ENCODE peak calls at places on chromosomes 3 and 15, in seven cellular contexts. One of them, this sample, is unnamed. For H3K9me3, the result is how much of the 10 kb centered on the place peaks cover.

GRCh38 chr3:123297627-123297899 is 95.8 kb downstream of the SEC22A start:
- DNase-seq in sigmoid colon: peak
- DNase-seq in A549: no peak
- DNase-seq in transverse colon: no peak
- DNase-seq in esophagus muscularis mucosa: no peak
- DNase-seq in K562: no peak
- DNase-seq in stomach: no peak
- DNase-seq in this sample: no peak

GRCh38 chr15:98713585-98714001 is 65.3 kb downstream of the IGF1R start:
- DNase-seq in sigmoid colon: no peak
- DNase-seq in A549: no peak
- DNase-seq in transverse colon: peak
- DNase-seq in esophagus muscularis mucosa: no peak
- DNase-seq in K562: no peak
- DNase-seq in stomach: peak
- DNase-seq in this sample: no peak

GRCh38 chr3:45113625-45114050 is 32.5 kb downstream of the CDCP1 start:
- DNase-seq in sigmoid colon: no peak
- DNase-seq in A549: no peak
- DNase-seq in transverse colon: no peak
- DNase-seq in esophagus muscularis mucosa: no peak
- DNase-seq in K562: no peak
- DNase-seq in stomach: peak
- DNase-seq in this sample: no peak

GRCh38 chr3:190401943-190402342 is 14.0 kb downstream of the CLDN16 start:
- DNase-seq in sigmoid colon: no peak
- DNase-seq in A549: no peak
- DNase-seq in transverse colon: no peak
- DNase-seq in esophagus muscularis mucosa: no peak
- DNase-seq in K562: no peak
- DNase-seq in stomach: no peak
- DNase-seq in this sample: no peak

GRCh38 chr15:29103825-29104565 is 165.6 kb downstream of the NSMCE3 start:
- DNase-seq in sigmoid colon: peak
- DNase-seq in A549: peak
- DNase-seq in transverse colon: peak
- DNase-seq in esophagus muscularis mucosa: no peak
- DNase-seq in K562: no peak
- DNase-seq in stomach: peak
- DNase-seq in this sample: no peak

GRCh38 chr15:34795267-34796081 is at the start of gene ACTC1:
- DNase-seq in sigmoid colon: peak
- DNase-seq in A549: peak
- DNase-seq in transverse colon: no peak
- DNase-seq in esophagus muscularis mucosa: no peak
- DNase-seq in K562: peak
- DNase-seq in stomach: peak
- DNase-seq in this sample: no peak

GRCh38 chr3:112093180-112093522 is 7.0 kb downstream of the C3orf52 start:
- DNase-seq in sigmoid colon: no peak
- DNase-seq in A549: no peak
- DNase-seq in transverse colon: no peak
- DNase-seq in esophagus muscularis mucosa: no peak
- DNase-seq in K562: no peak
- DNase-seq in stomach: no peak
- DNase-seq in this sample: no peak

GRCh38 chr3:4808637-4809036 is 170.6 kb upstream of the BHLHE40 start:
- DNase-seq in sigmoid colon: no peak
- DNase-seq in A549: no peak
- DNase-seq in transverse colon: no peak
- DNase-seq in esophagus muscularis mucosa: no peak
- DNase-seq in K562: no peak
- DNase-seq in stomach: no peak
- DNase-seq in this sample: no peak

GRCh38 chr15:55869660-55870059 is 123.8 kb downstream of the NEDD4 start:
- DNase-seq in sigmoid colon: no peak
- DNase-seq in A549: no peak
- DNase-seq in transverse colon: no peak
- DNase-seq in esophagus muscularis mucosa: no peak
- DNase-seq in K562: no peak
- DNase-seq in stomach: no peak
- DNase-seq in this sample: no peak

GRCh38 chr3:89617706-89618105 is 510.3 kb downstream of the EPHA3 start:
- DNase-seq in sigmoid colon: no peak
- DNase-seq in A549: no peak
- DNase-seq in transverse colon: no peak
- DNase-seq in esophagus muscularis mucosa: no peak
- DNase-seq in K562: no peak
- DNase-seq in stomach: no peak
- DNase-seq in this sample: no peak
- H3K9me3 ChIP-seq in sigmoid colon: under half
- H3K9me3 ChIP-seq in A549: under half
- H3K9me3 ChIP-seq in transverse colon: under half
- H3K9me3 ChIP-seq in esophagus muscularis mucosa: under half
- H3K9me3 ChIP-seq in K562: under half
- H3K9me3 ChIP-seq in stomach: under half
- H3K9me3 ChIP-seq in this sample: under half

DNA sequence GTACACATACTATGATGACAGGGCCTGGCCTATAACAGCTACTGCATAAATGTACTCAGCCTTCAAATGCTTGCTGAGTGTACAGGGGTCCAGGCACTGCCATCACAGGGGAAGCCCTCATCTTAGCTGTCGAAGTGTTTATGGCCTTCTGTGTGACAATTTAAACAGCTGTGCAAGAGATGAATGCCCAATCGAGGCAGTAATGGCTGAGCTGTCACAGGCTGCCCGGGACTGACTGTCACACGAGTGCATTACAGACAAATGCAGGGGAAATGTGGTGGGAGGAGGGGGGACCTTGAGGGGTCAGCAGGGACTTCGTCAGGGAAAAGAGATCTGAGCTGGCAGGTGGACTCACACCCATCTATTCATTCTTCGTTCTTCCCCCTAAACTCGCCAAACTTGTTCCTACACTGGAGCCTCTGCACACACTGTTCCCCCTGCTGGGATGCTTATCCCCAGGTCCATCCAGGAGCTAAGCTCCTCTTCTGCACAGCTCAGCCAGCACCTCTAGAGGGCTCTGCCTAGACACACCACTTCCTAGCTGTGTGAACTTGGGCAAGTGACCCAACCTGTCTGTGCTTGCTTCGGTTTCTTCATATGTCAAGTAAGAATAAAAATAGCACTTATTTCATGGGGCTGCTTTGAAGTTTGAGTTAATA is 156.2 kb upstream of the IQSEC1 start:
- DNase-seq in sigmoid colon: no peak
- DNase-seq in A549: peak
- DNase-seq in transverse colon: no peak
- DNase-seq in esophagus muscularis mucosa: no peak
- DNase-seq in K562: peak
- DNase-seq in stomach: no peak
- DNase-seq in this sample: no peak
- TF ChIP-seq EP300 in sigmoid colon: no peak
- TF ChIP-seq EP300 in A549: no peak
- TF ChIP-seq EP300 in transverse colon: no peak
- TF ChIP-seq EP300 in esophagus muscularis mucosa: no peak
- TF ChIP-seq EP300 in K562: no peak
- TF ChIP-seq EP300 in stomach: no peak
- TF ChIP-seq EP300 in this sample: no peak

GRCh38 chr3:294581-294980 is 98.0 kb downstream of the CHL1 start:
- DNase-seq in sigmoid colon: no peak
- DNase-seq in A549: no peak
- DNase-seq in transverse colon: no peak
- DNase-seq in esophagus muscularis mucosa: no peak
- DNase-seq in K562: no peak
- DNase-seq in stomach: no peak
- DNase-seq in this sample: no peak
- H3K9me3 ChIP-seq in sigmoid colon: under half
- H3K9me3 ChIP-seq in A549: under half
- H3K9me3 ChIP-seq in transverse colon: under half
- H3K9me3 ChIP-seq in esophagus muscularis mucosa: under half
- H3K9me3 ChIP-seq in K562: under half
- H3K9me3 ChIP-seq in stomach: under half
- H3K9me3 ChIP-seq in this sample: under half

DNA sequence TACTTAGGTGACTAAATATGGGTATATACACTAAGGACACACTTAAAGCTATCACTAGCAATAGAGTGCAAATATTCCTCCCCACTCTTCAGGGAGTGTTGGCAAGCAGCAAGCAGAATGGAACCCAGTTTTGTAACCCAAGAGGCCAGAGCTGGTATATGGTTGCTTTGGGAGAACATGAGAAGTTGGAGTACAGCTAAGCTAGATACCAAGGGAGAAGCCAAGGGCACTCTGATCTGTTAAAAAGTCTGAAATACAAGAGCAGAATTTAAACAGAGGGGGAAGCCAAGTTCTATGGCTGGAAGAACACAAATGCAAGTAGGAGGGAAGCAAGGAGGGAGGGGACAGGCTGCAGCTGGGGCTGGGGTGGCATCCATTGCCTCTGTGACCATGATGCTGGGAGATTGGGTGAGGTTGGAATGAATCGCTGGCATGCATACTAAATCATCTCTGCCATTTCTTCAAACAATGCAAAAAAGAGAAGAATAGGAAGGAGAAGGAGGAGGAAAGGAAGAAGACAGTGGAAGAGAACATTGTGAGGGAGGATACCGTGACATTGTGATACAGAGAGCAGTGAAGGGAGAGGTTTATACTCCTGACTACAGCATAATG is 8.8 kb upstream of the ANXA2 start:
- DNase-seq in sigmoid colon: no peak
- DNase-seq in A549: no peak
- DNase-seq in transverse colon: no peak
- DNase-seq in esophagus muscularis mucosa: no peak
- DNase-seq in K562: no peak
- DNase-seq in stomach: no peak
- DNase-seq in this sample: no peak
- TF ChIP-seq EP300 in sigmoid colon: no peak
- TF ChIP-seq EP300 in A549: no peak
- TF ChIP-seq EP300 in transverse colon: no peak
- TF ChIP-seq EP300 in esophagus muscularis mucosa: no peak
- TF ChIP-seq EP300 in K562: no peak
- TF ChIP-seq EP300 in stomach: no peak
- TF ChIP-seq EP300 in this sample: no peak

GRCh38 chr15:22237891-22238275 is 157.6 kb downstream of the OR4M2 start:
- DNase-seq in sigmoid colon: no peak
- DNase-seq in A549: no peak
- DNase-seq in transverse colon: no peak
- DNase-seq in esophagus muscularis mucosa: no peak
- DNase-seq in K562: no peak
- DNase-seq in stomach: no peak
- DNase-seq in this sample: no peak
- H3K9me3 ChIP-seq in sigmoid colon: under half
- H3K9me3 ChIP-seq in A549: under half
- H3K9me3 ChIP-seq in transverse colon: under half
- H3K9me3 ChIP-seq in esophagus muscularis mucosa: under half
- H3K9me3 ChIP-seq in K562: under half
- H3K9me3 ChIP-seq in stomach: under half
- H3K9me3 ChIP-seq in this sample: under half

GRCh38 chr3:66466606-66467270 is 34.1 kb downstream of the LRIG1 start:
- DNase-seq in sigmoid colon: no peak
- DNase-seq in A549: no peak
- DNase-seq in transverse colon: no peak
- DNase-seq in esophagus muscularis mucosa: no peak
- DNase-seq in K562: no peak
- DNase-seq in stomach: no peak
- DNase-seq in this sample: no peak
- TF ChIP-seq EP300 in sigmoid colon: no peak
- TF ChIP-seq EP300 in A549: no peak
- TF ChIP-seq EP300 in transverse colon: no peak
- TF ChIP-seq EP300 in esophagus muscularis mucosa: no peak
- TF ChIP-seq EP300 in K562: no peak
- TF ChIP-seq EP300 in stomach: no peak
- TF ChIP-seq EP300 in this sample: no peak

DNA sequence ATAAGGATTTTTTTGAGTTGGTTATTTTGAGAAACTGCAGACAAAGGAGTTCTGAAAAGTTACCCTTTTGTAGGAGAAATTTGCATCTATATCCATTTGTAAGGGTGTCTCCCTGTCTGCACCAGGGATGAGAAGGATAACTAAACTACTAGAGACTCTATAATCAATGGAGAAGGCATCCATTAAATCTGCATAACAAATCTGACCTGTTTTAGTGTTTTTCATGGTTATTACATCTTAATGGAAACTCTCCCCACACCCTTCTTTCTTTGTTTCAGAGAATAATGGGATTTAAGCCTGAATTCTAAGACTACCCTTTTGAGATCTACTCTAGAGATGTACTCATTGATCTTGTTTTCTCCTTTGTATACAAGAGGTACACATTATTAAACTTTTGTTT is 82.0 kb upstream of the DAZL start:
- DNase-seq in sigmoid colon: no peak
- DNase-seq in A549: no peak
- DNase-seq in transverse colon: no peak
- DNase-seq in esophagus muscularis mucosa: no peak
- DNase-seq in K562: no peak
- DNase-seq in stomach: no peak
- DNase-seq in this sample: no peak
- H3K9me3 ChIP-seq in sigmoid colon: under half
- H3K9me3 ChIP-seq in A549: under half
- H3K9me3 ChIP-seq in transverse colon: under half
- H3K9me3 ChIP-seq in esophagus muscularis mucosa: under half
- H3K9me3 ChIP-seq in K562: under half
- H3K9me3 ChIP-seq in stomach: under half
- H3K9me3 ChIP-seq in this sample: under half

This sample was measured in suprapubic skin.